ENCODE peak calls at places on chromosomes 6 and 20, in nine cellular contexts. D, R, H, B, V, K, E, J and O are unnamed samples.

GRCh38 chr6:3561745-3562144 is 104.9 kb upstream of the SLC22A23 start:
- DNase-seq in H (no peak), J (no peak), R (no peak), B (no peak), K (no peak), D (no peak), V (peak; percentile 58), E (no peak), O (no peak)

GRCh38 chr6:79705456-79705995 is 74.4 kb downstream of the SH3BGRL2 start:
- DNase-seq in K (no peak), E (no peak), B (no peak), D (no peak), J (no peak), H (no peak), R (no peak), V (peak; percentile 15), O (no peak)

GRCh38 chr6:31293343-31293742 is 21.5 kb upstream of the HLA-C start:
- DNase-seq in R (peak; percentile 30), H (no peak), J (peak; percentile 25), B (no peak), K (no peak), D (no peak), V (peak; percentile 31), E (no peak), O (no peak)

GRCh38 chr6:156585859-156586258 is 191.3 kb upstream of the ARID1B start:
- DNase-seq in J (no peak), D (no peak), H (no peak), K (no peak), B (no peak), E (no peak), R (no peak), V (no peak), O (no peak)

GRCh38 chr20:4972506-4973251 is 28.6 kb downstream of the SLC23A2 start:
- DNase-seq in D (no peak), R (no peak), V (no peak), K (peak; percentile 3), J (no peak), B (no peak), H (no peak), E (no peak), O (no peak)

GRCh38 chr20:53165452-53165851 is 193.3 kb downstream of the TSHZ2 start:
- DNase-seq in D (no peak), E (no peak), J (no peak), R (no peak), V (no peak), H (no peak), K (no peak), B (no peak), O (no peak)

GRCh38 chr6:160730911-160731310 is 28.9 kb downstream of the PLG start:
- DNase-seq in R (no peak), H (no peak), E (peak; percentile 3), K (no peak), B (no peak), J (no peak), V (no peak), D (no peak), O (no peak)

GRCh38 chr6:109349419-109349987 is 32.8 kb downstream of the CD164 start:
- DNase-seq in K (no peak), D (peak; percentile 60), V (peak; percentile 52), H (peak; percentile 10), B (no peak), J (no peak), R (peak; percentile 67), E (peak; percentile 67), O (peak; percentile 37)

GRCh38 chr6:113464959-113465358 is 392.2 kb upstream of the MARCKS start:
- DNase-seq in E (peak; percentile 74), R (peak; percentile 72), B (no peak), H (peak; percentile 40), V (peak; percentile 44), K (no peak), J (no peak), D (no peak), O (no peak)

GRCh38 chr6:113458368-113459010 is 398.7 kb upstream of the MARCKS start:
- DNase-seq in V (no peak), R (peak; percentile 57), E (no peak), B (no peak), D (no peak), H (no peak), J (no peak), K (no peak), O (no peak)

GRCh38 chr6:113464536-113464935 is 392.6 kb upstream of the MARCKS start:
- DNase-seq in D (no peak), J (no peak), E (no peak), R (no peak), V (no peak), H (no peak), B (no peak), K (no peak), O (no peak)

GRCh38 chr6:113457751-113458150 is 399.4 kb upstream of the MARCKS start:
- DNase-seq in D (no peak), V (no peak), E (no peak), H (no peak), J (no peak), B (no peak), R (no peak), K (no peak), O (no peak)

DNA sequence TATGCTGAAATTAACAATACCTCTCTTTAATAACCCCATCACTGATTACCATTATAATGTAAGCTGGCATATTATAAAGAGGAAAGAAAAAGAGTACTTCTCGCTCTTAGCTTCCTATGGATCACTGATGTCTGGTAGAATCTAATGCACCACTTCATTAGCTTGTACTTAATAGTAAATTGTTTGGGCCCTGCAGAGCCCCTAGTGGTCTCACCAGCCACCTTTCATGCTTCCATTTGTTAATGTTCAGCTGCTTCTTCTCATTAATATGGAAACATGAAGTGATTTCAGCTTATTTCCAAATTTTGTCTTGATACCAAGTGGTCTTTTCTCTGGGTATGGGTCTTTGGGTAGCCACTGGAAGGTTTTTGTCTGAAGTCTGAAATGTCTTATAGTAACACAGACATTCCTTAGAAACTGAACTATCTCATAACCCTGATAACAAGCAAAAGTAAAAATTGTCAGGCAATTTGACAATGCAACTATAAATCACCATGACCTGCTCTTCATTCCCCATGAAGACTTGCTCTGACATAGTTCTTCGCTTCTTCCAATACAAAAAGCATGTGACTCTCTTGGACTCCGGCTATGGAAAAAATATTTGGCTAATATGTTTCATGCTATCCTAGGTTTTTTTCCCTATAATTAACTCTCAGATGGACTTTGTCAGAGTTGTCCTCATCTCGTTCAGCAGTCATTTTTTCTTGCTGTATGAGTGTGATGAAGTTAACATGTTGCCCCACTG is 395.8 kb upstream of the MARCKS start:
- DNase-seq in J (no peak), E (no peak), D (no peak), V (no peak), K (no peak), B (no peak), H (no peak), R (peak; percentile 65), O (no peak)
- TF ChIP-seq CTCF in J (peak; percentile 43), E (no peak), D (no peak), V (peak; percentile 31), K (no peak), B (no peak), H (peak; percentile 22), R (peak; percentile 18), O (no peak)

DNA sequence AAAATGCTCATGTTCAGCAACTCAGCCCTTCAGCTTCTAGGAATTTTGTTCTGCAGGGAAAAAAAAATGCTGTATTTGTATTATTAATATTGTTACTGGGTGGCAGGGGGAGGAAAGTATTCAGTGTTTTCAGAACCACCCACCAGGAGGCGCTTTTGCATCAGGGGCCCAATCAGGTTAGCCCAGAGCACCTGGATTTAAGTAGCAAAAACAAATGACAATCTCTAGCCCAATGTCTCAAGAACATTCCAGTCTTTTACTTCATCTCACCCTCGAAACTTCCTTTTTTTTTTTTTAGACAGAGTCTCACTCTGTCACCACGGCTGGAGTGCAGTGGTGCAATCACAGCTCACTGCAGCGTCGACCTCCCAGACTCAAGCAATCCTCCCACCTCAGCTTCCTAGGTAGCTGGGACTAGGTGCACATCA is 635 bp upstream of the C20orf203 start:
- DNase-seq in D (no peak), J (no peak), B (no peak), H (no peak), R (peak; percentile 35), E (peak; percentile 84), V (peak; percentile 48), K (no peak), O (peak; percentile 14)
- TF ChIP-seq CTCF in D (peak; percentile 43), J (peak; percentile 83), B (peak; percentile 66), H (peak; percentile 88), R (peak; percentile 74), E (peak; percentile 34), V (peak; percentile 80), K (peak; percentile 66), O (peak; percentile 81)

GRCh38 chr20:61926253-61926613 is 139.4 kb downstream of the TAF4 start:
- DNase-seq in D (peak; percentile 15), K (peak; percentile 37), B (peak; percentile 29), R (no peak), H (no peak), J (no peak), E (no peak), V (no peak), O (no peak)

GRCh38 chr20:61926796-61927192 is 138.9 kb downstream of the TAF4 start:
- DNase-seq in R (no peak), K (peak; percentile 48), V (no peak), B (peak; percentile 27), J (no peak), D (peak; percentile 22), E (no peak), H (no peak), O (no peak)

GRCh38 chr20:61925555-61926252 is 140.0 kb downstream of the TAF4 start:
- DNase-seq in D (peak; percentile 33), B (peak; percentile 32), J (no peak), H (no peak), R (peak; percentile 90), V (peak; percentile 90), K (peak; percentile 51), E (no peak), O (no peak)

GRCh38 chr20:61927826-61928541 is 137.7 kb downstream of the TAF4 start:
- DNase-seq in H (no peak), D (peak; percentile 40), V (no peak), E (no peak), R (no peak), B (peak; percentile 34), K (peak; percentile 65), J (no peak), O (no peak)

GRCh38 chr20:61927193-61927825 is 138.4 kb downstream of the TAF4 start:
- DNase-seq in D (peak; percentile 13), K (peak; percentile 65), E (no peak), J (no peak), H (no peak), R (no peak), V (no peak), B (peak; percentile 32), O (no peak)
- TF ChIP-seq CTCF in D (no peak), K (no peak), E (no peak), J (no peak), H (no peak), R (no peak), V (no peak), B (no peak), O (no peak)

GRCh38 chr6:135672256-135672655 is 174.7 kb upstream of the AHI1 start:
- DNase-seq in J (no peak), H (no peak), K (no peak), D (no peak), V (no peak), B (no peak), R (no peak), E (no peak), O (no peak)

GRCh38 chr6:135675026-135675425 is 176.5 kb upstream of the PDE7B start:
- DNase-seq in V (peak; percentile 17), K (no peak), R (peak; percentile 10), J (no peak), E (no peak), B (no peak), H (no peak), D (no peak), O (no peak)

GRCh38 chr6:135673671-135674309 is 176.2 kb upstream of the AHI1 start:
- DNase-seq in R (peak; percentile 65), V (peak; percentile 74), H (no peak), J (no peak), K (no peak), E (no peak), B (no peak), D (no peak), O (no peak)

GRCh38 chr6:135680964-135681913 is 170.3 kb upstream of the PDE7B start:
- DNase-seq in K (no peak), B (no peak), D (no peak), H (no peak), E (no peak), J (no peak), V (peak; percentile 48), R (peak; percentile 36), O (no peak)

GRCh38 chr6:135675862-135676261 is 175.6 kb upstream of the PDE7B start:
- DNase-seq in V (peak; percentile 53), K (no peak), E (peak; percentile 53), J (peak; percentile 16), D (no peak), R (peak; percentile 13), H (no peak), B (no peak), O (no peak)
- TF ChIP-seq CTCF in V (no peak), K (peak; percentile 13), E (peak; percentile 1), J (peak; percentile 80), D (no peak), R (no peak), H (no peak), B (peak; percentile 16), O (no peak)